ENCODE peak calls at places on chromosomes 2 and 18, in ten cellular contexts. S is IMR-90, Q is thoracic aorta, V is NT2/D1, A is uterus, X is heart right ventricle, D is colonic mucosa, O is coronary artery, E is HFF-Myc, T is mammary epithelial cell. B is an unnamed sample.

GRCh38 chr2:82478641-82479040 is 1980.4 kb downstream of the SUCLG1 start:
- DNase-seq in S (no peak), Q (no peak), V (no peak), A (no peak), X (no peak), D (peak), O (no peak), E (no peak), T (no peak), B (no peak)

GRCh38 chr2:27377618-27378095 is 2.9 kb downstream of the ZNF513 start:
- DNase-seq in S (no peak), Q (no peak), V (no peak), A (no peak), X (no peak), D (no peak), O (no peak), E (no peak), T (no peak), B (no peak)

GRCh38 chr18:10188971-10189810 is 265.2 kb upstream of the APCDD1 start:
- DNase-seq in S (no peak), Q (no peak), V (no peak), A (no peak), X (peak), D (no peak), O (no peak), E (no peak), T (no peak), B (no peak)

GRCh38 chr18:78883501-78883900 is 96.1 kb upstream of the SALL3 start:
- DNase-seq in S (no peak), Q (no peak), V (no peak), A (no peak), X (no peak), D (no peak), O (peak), E (no peak), T (no peak), B (no peak)

GRCh38 chr18:43031169-43031568 is 84.3 kb downstream of the RIT2 start:
- DNase-seq in S (no peak), Q (no peak), V (no peak), A (no peak), X (no peak), D (no peak), O (no peak), E (no peak), T (no peak), B (no peak)

GRCh38 chr2:144198116-144198515 is 321.8 kb downstream of the ZEB2 start:
- DNase-seq in S (peak), Q (no peak), V (no peak), A (no peak), X (no peak), D (no peak), O (no peak), E (peak), T (peak), B (no peak)

GRCh38 chr2:143629344-143629743 is 500.1 kb downstream of the ARHGAP15 start:
- DNase-seq in S (peak), Q (no peak), V (no peak), A (no peak), X (no peak), D (no peak), O (no peak), E (no peak), T (no peak), B (no peak)

GRCh38 chr2:8582850-8583399 is 98.9 kb upstream of the ID2 start:
- DNase-seq in S (no peak), Q (no peak), V (no peak), A (no peak), X (no peak), D (no peak), O (peak), E (no peak), T (no peak), B (no peak)

GRCh38 chr2:199469514-199470360 is 12.0 kb upstream of the SATB2 start:
- DNase-seq in S (no peak), Q (no peak), V (no peak), A (no peak), X (no peak), D (peak), O (no peak), E (no peak), T (no peak), B (no peak)

GRCh38 chr2:95305341-95306058 is 8.4 kb downstream of the KCNIP3 start:
- DNase-seq in S (no peak), Q (no peak), V (no peak), A (no peak), X (no peak), D (peak), O (no peak), E (no peak), T (no peak), B (no peak)

GRCh38 chr18:11751305-11752115 is 62.4 kb downstream of the GNAL start:
- DNase-seq in S (no peak), Q (no peak), V (no peak), A (no peak), X (no peak), D (no peak), O (no peak), E (no peak), T (no peak), B (no peak)

GRCh38 chr2:99085400-99085799 is 56.1 kb upstream of the C2orf15 start:
- DNase-seq in S (no peak), Q (no peak), V (peak), A (no peak), X (no peak), D (no peak), O (no peak), E (no peak), T (peak), B (peak)

GRCh38 chr2:43218550-43219382 is 7.6 kb downstream of the ZFP36L2 start:
- DNase-seq in S (peak), Q (no peak), V (no peak), A (peak), X (peak), D (peak), O (no peak), E (no peak), T (peak), B (peak)

GRCh38 chr2:128318776-128319456 is at the start of gene HS6ST1:
- DNase-seq in S (peak), Q (no peak), V (peak), A (peak), X (peak), D (peak), O (peak), E (no peak), T (peak), B (peak)

GRCh38 chr2:218782529-218782845 is 540 bp downstream of the CYP27A1 start:
- DNase-seq in S (no peak), Q (no peak), V (no peak), A (no peak), X (no peak), D (no peak), O (no peak), E (no peak), T (no peak), B (no peak)

GRCh38 chr2:14642499-14642898 is 10.0 kb downstream of the LRATD1 start:
- DNase-seq in S (no peak), Q (no peak), V (no peak), A (no peak), X (no peak), D (no peak), O (no peak), E (no peak), T (no peak), B (no peak)

GRCh38 chr2:172817411-172817810 is 81.8 kb downstream of the RAPGEF4 start:
- DNase-seq in S (peak), Q (no peak), V (no peak), A (no peak), X (no peak), D (no peak), O (no peak), E (no peak), T (no peak), B (no peak)

GRCh38 chr18:26312196-26312595 is 86.0 kb downstream of the TAF4B start:
- DNase-seq in S (no peak), Q (no peak), V (no peak), A (no peak), X (no peak), D (no peak), O (no peak), E (no peak), T (no peak), B (no peak)

GRCh38 chr2:191806396-191806795 is 40.5 kb downstream of the CAVIN2 start:
- DNase-seq in S (peak), Q (no peak), V (no peak), A (no peak), X (no peak), D (no peak), O (no peak), E (no peak), T (no peak), B (no peak)

GRCh38 chr2:160076239-160076638 is 13.8 kb upstream of the PLA2R1 start:
- DNase-seq in S (no peak), Q (no peak), V (no peak), A (no peak), X (no peak), D (no peak), O (no peak), E (no peak), T (no peak), B (no peak)

GRCh38 chr2:204299766-204300165 is 245.5 kb upstream of the PARD3B start:
- DNase-seq in S (no peak), Q (no peak), V (no peak), A (no peak), X (no peak), D (no peak), O (no peak), E (no peak), T (no peak), B (no peak)

GRCh38 chr18:59631583-59632181 is 65.5 kb downstream of the CCBE1 start:
- DNase-seq in S (peak), Q (no peak), V (peak), A (no peak), X (no peak), D (no peak), O (no peak), E (no peak), T (peak), B (no peak)

GRCh38 chr18:32909798-32910561 is 137.2 kb upstream of the KLHL14 start:
- DNase-seq in S (no peak), Q (no peak), V (no peak), A (no peak), X (no peak), D (no peak), O (no peak), E (no peak), T (no peak), B (no peak)

GRCh38 chr2:12014088-12014960 is 267.9 kb downstream of the LPIN1 start:
- DNase-seq in S (peak), Q (no peak), V (no peak), A (no peak), X (peak), D (no peak), O (no peak), E (no peak), T (no peak), B (no peak)

GRCh38 chr18:36211612-36212065 is 24.3 kb downstream of the MOCOS start:
- DNase-seq in S (peak), Q (no peak), V (no peak), A (no peak), X (no peak), D (no peak), O (no peak), E (no peak), T (peak), B (no peak)

GRCh38 chr2:221532641-221533040 is 39.5 kb downstream of the EPHA4 start:
- DNase-seq in S (no peak), Q (no peak), V (no peak), A (no peak), X (no peak), D (no peak), O (no peak), E (no peak), T (no peak), B (no peak)

GRCh38 chr2:221529943-221530652 is 42.0 kb downstream of the EPHA4 start:
- DNase-seq in S (peak), Q (no peak), V (no peak), A (no peak), X (no peak), D (no peak), O (no peak), E (peak), T (peak), B (peak)

GRCh38 chr2:221533299-221533698 is 38.8 kb downstream of the EPHA4 start:
- DNase-seq in S (no peak), Q (no peak), V (no peak), A (no peak), X (no peak), D (no peak), O (no peak), E (no peak), T (peak), B (no peak)

GRCh38 chr2:221529177-221529942 is 42.7 kb downstream of the EPHA4 start:
- DNase-seq in S (no peak), Q (no peak), V (no peak), A (no peak), X (peak), D (peak), O (no peak), E (no peak), T (no peak), B (peak)

DNA sequence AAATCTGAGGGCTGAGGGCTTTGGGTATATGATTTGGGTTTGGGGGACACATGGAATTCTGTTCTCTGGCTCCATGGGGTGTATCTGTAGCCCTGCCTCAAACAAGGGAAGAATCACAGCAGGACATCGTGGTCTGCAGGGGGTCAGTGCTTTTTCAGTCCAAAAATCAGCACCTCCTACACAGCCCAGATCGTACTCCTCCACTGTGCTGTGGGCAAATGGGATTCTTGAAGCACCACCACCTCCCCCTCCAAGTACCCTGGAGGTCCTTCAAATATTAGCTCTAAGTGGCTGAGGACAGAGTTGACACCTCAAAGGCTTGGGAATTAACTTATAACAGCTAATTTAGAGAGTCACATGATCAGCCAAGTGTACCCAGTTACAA is 41.5 kb downstream of the EPHA4 start:
- DNase-seq in S (no peak), Q (no peak), V (no peak), A (no peak), X (no peak), D (no peak), O (no peak), E (no peak), T (no peak), B (no peak)
- H3K4me3 ChIP-seq in S (no peak), Q (no peak), V (no peak), A (no peak), X (no peak), D (no peak), O (no peak), E (no peak), T (no peak), B (peak)

GRCh38 chr2:88451647-88452150 is 794 bp downstream of the FOXI3 start:
- DNase-seq in S (no peak), Q (no peak), V (no peak), A (no peak), X (peak), D (no peak), O (no peak), E (no peak), T (peak), B (peak)
- H3K4me3 ChIP-seq in S (no peak), Q (peak), V (peak), A (no peak), X (no peak), D (no peak), O (peak), E (no peak), T (peak), B (peak)

DNA sequence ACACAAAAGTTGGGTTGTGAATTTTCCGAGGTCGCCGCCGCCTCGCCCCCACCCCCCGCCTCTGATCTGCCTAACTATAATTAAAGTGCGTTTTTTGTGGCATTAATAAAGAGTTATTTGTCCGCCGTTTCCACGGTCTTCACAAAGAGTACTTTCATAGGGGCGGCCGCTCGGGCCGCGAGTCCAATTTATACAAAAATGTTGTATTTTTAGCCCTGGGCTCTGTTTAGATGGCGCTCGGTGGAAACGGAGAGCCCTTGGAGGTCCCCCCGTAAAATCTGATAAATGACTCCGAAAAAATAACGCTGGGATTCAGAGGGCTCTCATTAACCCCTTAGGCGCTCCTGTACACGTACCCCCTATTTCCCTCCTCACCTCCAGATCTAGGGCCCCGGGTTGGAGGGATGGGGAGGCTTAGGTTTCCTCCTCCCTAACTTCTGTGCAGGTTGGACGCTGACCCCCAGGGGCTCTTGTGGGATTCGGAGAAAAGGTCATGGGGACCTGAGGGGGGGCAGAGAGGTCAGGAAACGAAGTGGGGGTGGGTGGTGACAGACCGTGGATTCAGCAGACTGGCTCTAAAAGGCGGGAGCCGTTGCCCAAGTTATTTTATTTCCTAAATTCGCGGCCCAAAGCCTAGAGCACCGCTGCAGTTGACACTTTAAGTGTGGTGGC is 1.9 kb downstream of the CYP26B1 start:
- DNase-seq in S (no peak), Q (no peak), V (no peak), A (peak), X (no peak), D (no peak), O (peak), E (no peak), T (no peak), B (no peak)
- H3K4me3 ChIP-seq in S (no peak), Q (peak), V (peak), A (no peak), X (peak), D (peak), O (peak), E (peak), T (peak), B (no peak)

DNA sequence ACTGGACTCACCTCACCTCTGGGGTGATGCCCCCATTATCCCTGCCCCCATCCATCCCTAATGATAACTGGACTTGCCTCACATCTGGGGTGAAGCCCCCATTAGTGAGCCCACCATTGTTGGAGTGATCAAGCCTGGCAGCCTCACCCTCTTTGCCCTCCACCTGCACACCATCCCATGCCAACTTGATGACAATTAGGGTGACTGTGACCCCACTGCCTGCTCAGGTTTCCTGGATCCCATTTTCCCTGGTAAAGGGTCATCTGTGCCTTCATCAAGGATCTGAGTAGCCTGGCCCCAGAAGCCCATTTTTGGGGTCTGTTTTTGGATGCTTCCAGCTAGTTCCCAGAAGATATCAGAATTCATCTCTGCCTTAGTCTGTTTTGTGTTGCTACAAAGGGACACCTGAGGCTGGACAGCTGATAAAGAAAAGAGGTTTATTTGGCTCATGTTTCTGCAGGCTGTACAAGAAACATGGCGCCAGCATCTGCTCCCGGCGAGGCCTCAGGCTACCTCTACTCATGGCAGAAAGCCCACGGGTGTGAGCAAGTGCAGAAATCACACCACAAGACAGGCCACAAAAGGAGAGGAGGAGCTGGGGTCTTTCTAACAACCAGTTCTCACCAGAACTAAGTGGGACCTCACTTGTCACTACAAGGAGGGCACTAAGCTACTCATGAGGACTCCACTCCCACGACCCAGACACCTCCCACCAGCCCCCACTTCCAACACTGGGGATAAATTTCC is 196.4 kb upstream of the TWIST2 start:
- DNase-seq in S (no peak), Q (no peak), V (no peak), A (no peak), X (no peak), D (no peak), O (peak), E (no peak), T (no peak), B (no peak)
- H3K4me3 ChIP-seq in S (no peak), Q (no peak), V (no peak), A (no peak), X (no peak), D (no peak), O (no peak), E (no peak), T (no peak), B (no peak)

GRCh38 chr2:171595456-171595855 is 73.2 kb downstream of the CYBRD1 start:
- DNase-seq in S (no peak), Q (no peak), V (no peak), A (no peak), X (no peak), D (no peak), O (no peak), E (no peak), T (no peak), B (no peak)

GRCh38 chr2:171590116-171590515 is 67.8 kb downstream of the CYBRD1 start:
- DNase-seq in S (no peak), Q (no peak), V (no peak), A (no peak), X (no peak), D (no peak), O (no peak), E (no peak), T (no peak), B (no peak)

GRCh38 chr2:171595896-171596295 is 73.6 kb downstream of the CYBRD1 start:
- DNase-seq in S (peak), Q (no peak), V (no peak), A (no peak), X (no peak), D (no peak), O (no peak), E (peak), T (peak), B (no peak)

GRCh38 chr2:171587567-171587966 is 65.3 kb downstream of the CYBRD1 start:
- DNase-seq in S (no peak), Q (no peak), V (no peak), A (no peak), X (no peak), D (no peak), O (no peak), E (no peak), T (no peak), B (no peak)

GRCh38 chr2:171592026-171592555 is 69.8 kb downstream of the CYBRD1 start:
- DNase-seq in S (no peak), Q (no peak), V (no peak), A (no peak), X (no peak), D (no peak), O (no peak), E (no peak), T (no peak), B (no peak)
- H3K4me3 ChIP-seq in S (no peak), Q (peak), V (no peak), A (no peak), X (peak), D (no peak), O (peak), E (no peak), T (no peak), B (no peak)

B was measured in CD4-positive, alpha-beta memory T cell.